ENCODE peak calls at places on chromosomes 4 and X, in ten cellular contexts. One of them, this sample, is unnamed. For H3K36me3, the result is how much of the 10 kb centered on the place peaks cover.

GRCh38 chr4:99815597-99816011 is 1.0 kb upstream of the DAPP1 start:
- DNase-seq in suprapubic skin: no peak
- DNase-seq in CD8-positive, alpha-beta memory T cell: no peak
- DNase-seq in breast epithelium: no peak
- DNase-seq in HCT116: peak
- DNase-seq in cardiac muscle cell: peak
- DNase-seq in RWPE2: peak
- DNase-seq in mammary epithelial cell: peak
- DNase-seq in IMR-90: peak
- DNase-seq in neuronal stem cell: no peak
- DNase-seq in this sample: no peak

GRCh38 chrX:39883664-39884063 is 214.1 kb downstream of the BCOR start:
- DNase-seq in HCT116: no peak
- DNase-seq in IMR-90: no peak
- DNase-seq in cardiac muscle cell: no peak
- DNase-seq in breast epithelium: no peak
- DNase-seq in mammary epithelial cell: no peak
- DNase-seq in suprapubic skin: no peak
- DNase-seq in CD8-positive, alpha-beta memory T cell: no peak
- DNase-seq in RWPE2: no peak
- DNase-seq in neuronal stem cell: no peak
- DNase-seq in this sample: no peak

GRCh38 chr4:78704981-78705757 is 71.0 kb upstream of the BMP2K start:
- DNase-seq in CD8-positive, alpha-beta memory T cell: no peak
- DNase-seq in HCT116: no peak
- DNase-seq in cardiac muscle cell: peak
- DNase-seq in breast epithelium: no peak
- DNase-seq in RWPE2: no peak
- DNase-seq in IMR-90: peak
- DNase-seq in neuronal stem cell: no peak
- DNase-seq in suprapubic skin: no peak
- DNase-seq in mammary epithelial cell: peak
- DNase-seq in this sample: no peak

GRCh38 chrX:10041383-10041782 is 74.2 kb downstream of the CLDN34 start:
- DNase-seq in IMR-90: peak
- DNase-seq in breast epithelium: no peak
- DNase-seq in RWPE2: no peak
- DNase-seq in cardiac muscle cell: no peak
- DNase-seq in suprapubic skin: no peak
- DNase-seq in HCT116: no peak
- DNase-seq in CD8-positive, alpha-beta memory T cell: no peak
- DNase-seq in neuronal stem cell: no peak
- DNase-seq in mammary epithelial cell: no peak
- DNase-seq in this sample: peak

GRCh38 chr4:24417206-24417605 is 167.1 kb downstream of the DHX15 start:
- DNase-seq in HCT116: no peak
- DNase-seq in suprapubic skin: no peak
- DNase-seq in mammary epithelial cell: no peak
- DNase-seq in IMR-90: no peak
- DNase-seq in CD8-positive, alpha-beta memory T cell: no peak
- DNase-seq in cardiac muscle cell: peak
- DNase-seq in RWPE2: no peak
- DNase-seq in breast epithelium: no peak
- DNase-seq in neuronal stem cell: no peak
- DNase-seq in this sample: no peak

GRCh38 chrX:19611636-19612376 is 96.5 kb upstream of the MAP3K15 start:
- DNase-seq in CD8-positive, alpha-beta memory T cell: no peak
- DNase-seq in IMR-90: no peak
- DNase-seq in suprapubic skin: no peak
- DNase-seq in breast epithelium: no peak
- DNase-seq in neuronal stem cell: no peak
- DNase-seq in cardiac muscle cell: no peak
- DNase-seq in RWPE2: no peak
- DNase-seq in HCT116: no peak
- DNase-seq in mammary epithelial cell: no peak
- DNase-seq in this sample: no peak

GRCh38 chrX:119015407-119016242 is 41.2 kb downstream of the LONRF3 start:
- DNase-seq in RWPE2: peak
- DNase-seq in CD8-positive, alpha-beta memory T cell: no peak
- DNase-seq in suprapubic skin: peak
- DNase-seq in mammary epithelial cell: peak
- DNase-seq in neuronal stem cell: no peak
- DNase-seq in breast epithelium: peak
- DNase-seq in cardiac muscle cell: peak
- DNase-seq in HCT116: peak
- DNase-seq in IMR-90: peak
- DNase-seq in this sample: no peak

GRCh38 chrX:107205770-107206696 is at the start of the genes DNAAF6 and NUP62CL:
- DNase-seq in RWPE2: peak
- DNase-seq in HCT116: peak
- DNase-seq in cardiac muscle cell: peak
- DNase-seq in neuronal stem cell: peak
- DNase-seq in suprapubic skin: peak
- DNase-seq in breast epithelium: peak
- DNase-seq in CD8-positive, alpha-beta memory T cell: peak
- DNase-seq in IMR-90: no peak
- DNase-seq in mammary epithelial cell: peak
- DNase-seq in this sample: peak

GRCh38 chr4:166312166-166312565 is 439.1 kb downstream of the TLL1 start:
- DNase-seq in RWPE2: no peak
- DNase-seq in CD8-positive, alpha-beta memory T cell: no peak
- DNase-seq in suprapubic skin: no peak
- DNase-seq in HCT116: no peak
- DNase-seq in mammary epithelial cell: no peak
- DNase-seq in breast epithelium: no peak
- DNase-seq in neuronal stem cell: no peak
- DNase-seq in cardiac muscle cell: peak
- DNase-seq in IMR-90: no peak
- DNase-seq in this sample: no peak

GRCh38 chrX:123267220-123267619 is 83.1 kb downstream of the GRIA3 start:
- DNase-seq in IMR-90: no peak
- DNase-seq in RWPE2: no peak
- DNase-seq in breast epithelium: no peak
- DNase-seq in cardiac muscle cell: peak
- DNase-seq in suprapubic skin: no peak
- DNase-seq in neuronal stem cell: no peak
- DNase-seq in HCT116: no peak
- DNase-seq in CD8-positive, alpha-beta memory T cell: no peak
- DNase-seq in mammary epithelial cell: no peak
- DNase-seq in this sample: no peak

GRCh38 chr4:25782482-25782881 is 80.3 kb downstream of the SEL1L3 start:
- DNase-seq in mammary epithelial cell: no peak
- DNase-seq in suprapubic skin: no peak
- DNase-seq in HCT116: no peak
- DNase-seq in CD8-positive, alpha-beta memory T cell: no peak
- DNase-seq in RWPE2: no peak
- DNase-seq in neuronal stem cell: no peak
- DNase-seq in breast epithelium: no peak
- DNase-seq in cardiac muscle cell: no peak
- DNase-seq in IMR-90: no peak
- DNase-seq in this sample: no peak

GRCh38 chr4:71290481-71290880 is 48.3 kb upstream of the SLC4A4 start:
- DNase-seq in HCT116: no peak
- DNase-seq in mammary epithelial cell: no peak
- DNase-seq in breast epithelium: no peak
- DNase-seq in RWPE2: no peak
- DNase-seq in suprapubic skin: no peak
- DNase-seq in CD8-positive, alpha-beta memory T cell: no peak
- DNase-seq in neuronal stem cell: no peak
- DNase-seq in cardiac muscle cell: no peak
- DNase-seq in IMR-90: peak
- DNase-seq in this sample: no peak

GRCh38 chrX:25858273-25858880 is 279.8 kb upstream of the MAGEB18 start:
- DNase-seq in HCT116: no peak
- DNase-seq in breast epithelium: no peak
- DNase-seq in RWPE2: no peak
- DNase-seq in CD8-positive, alpha-beta memory T cell: no peak
- DNase-seq in suprapubic skin: no peak
- DNase-seq in neuronal stem cell: no peak
- DNase-seq in cardiac muscle cell: peak
- DNase-seq in mammary epithelial cell: no peak
- DNase-seq in IMR-90: no peak
- DNase-seq in this sample: no peak

GRCh38 chr4:28879900-28880299 is 1840.3 kb upstream of the PCDH7 start:
- DNase-seq in suprapubic skin: no peak
- DNase-seq in breast epithelium: no peak
- DNase-seq in HCT116: no peak
- DNase-seq in RWPE2: no peak
- DNase-seq in mammary epithelial cell: no peak
- DNase-seq in cardiac muscle cell: no peak
- DNase-seq in neuronal stem cell: no peak
- DNase-seq in CD8-positive, alpha-beta memory T cell: no peak
- DNase-seq in IMR-90: no peak
- DNase-seq in this sample: no peak

GRCh38 chr4:154946113-154946512 is 165.0 kb downstream of the RBM46 start:
- DNase-seq in RWPE2: no peak
- DNase-seq in breast epithelium: no peak
- DNase-seq in suprapubic skin: no peak
- DNase-seq in HCT116: no peak
- DNase-seq in CD8-positive, alpha-beta memory T cell: no peak
- DNase-seq in mammary epithelial cell: no peak
- DNase-seq in neuronal stem cell: no peak
- DNase-seq in IMR-90: no peak
- DNase-seq in cardiac muscle cell: no peak
- DNase-seq in this sample: no peak

GRCh38 chr4:85603437-85604336 is 128.7 kb downstream of the ARHGAP24 start:
- DNase-seq in IMR-90: no peak
- DNase-seq in RWPE2: no peak
- DNase-seq in mammary epithelial cell: no peak
- DNase-seq in HCT116: no peak
- DNase-seq in suprapubic skin: no peak
- DNase-seq in breast epithelium: no peak
- DNase-seq in CD8-positive, alpha-beta memory T cell: no peak
- DNase-seq in neuronal stem cell: no peak
- DNase-seq in cardiac muscle cell: peak
- DNase-seq in this sample: no peak

GRCh38 chr4:155777971-155778710 is 19.3 kb downstream of the GUCY1B1 start:
- DNase-seq in mammary epithelial cell: no peak
- DNase-seq in cardiac muscle cell: peak
- DNase-seq in RWPE2: no peak
- DNase-seq in neuronal stem cell: no peak
- DNase-seq in CD8-positive, alpha-beta memory T cell: no peak
- DNase-seq in HCT116: no peak
- DNase-seq in suprapubic skin: no peak
- DNase-seq in breast epithelium: no peak
- DNase-seq in IMR-90: peak
- DNase-seq in this sample: no peak

GRCh38 chrX:153598541-153599191 is at the start of gene CCNQ:
- DNase-seq in RWPE2: no peak
- DNase-seq in breast epithelium: no peak
- DNase-seq in IMR-90: peak
- DNase-seq in neuronal stem cell: no peak
- DNase-seq in suprapubic skin: no peak
- DNase-seq in HCT116: no peak
- DNase-seq in CD8-positive, alpha-beta memory T cell: no peak
- DNase-seq in mammary epithelial cell: peak
- DNase-seq in cardiac muscle cell: peak
- DNase-seq in this sample: peak

DNA sequence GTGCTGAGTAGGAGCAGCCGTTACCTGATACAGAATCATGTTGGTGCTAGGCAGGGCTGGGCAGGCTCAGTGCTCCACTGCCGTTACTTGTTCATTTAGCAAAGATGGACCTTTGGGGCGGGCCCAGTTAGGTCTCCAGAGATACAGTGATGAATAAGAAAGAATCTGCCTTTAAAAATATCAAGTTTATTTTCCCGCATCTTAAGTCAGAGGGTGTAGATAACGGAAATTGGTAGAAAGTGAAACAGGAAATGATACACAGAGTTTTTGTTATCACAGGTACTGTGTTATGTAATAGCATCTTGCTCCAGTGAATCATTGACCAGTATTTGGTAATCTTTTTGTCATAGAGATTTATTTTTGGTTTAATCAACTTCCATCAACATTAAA is 5.5 kb downstream of the TMEM131L start:
- DNase-seq in HCT116: no peak
- DNase-seq in cardiac muscle cell: no peak
- DNase-seq in mammary epithelial cell: peak
- DNase-seq in RWPE2: no peak
- DNase-seq in IMR-90: no peak
- DNase-seq in CD8-positive, alpha-beta memory T cell: peak
- DNase-seq in suprapubic skin: no peak
- DNase-seq in neuronal stem cell: no peak
- DNase-seq in breast epithelium: no peak
- DNase-seq in this sample: no peak
- H3K4me3 ChIP-seq in HCT116: no peak
- H3K4me3 ChIP-seq in cardiac muscle cell: no peak
- H3K4me3 ChIP-seq in mammary epithelial cell: no peak
- H3K4me3 ChIP-seq in RWPE2: no peak
- H3K4me3 ChIP-seq in IMR-90: no peak
- H3K4me3 ChIP-seq in CD8-positive, alpha-beta memory T cell: peak
- H3K4me3 ChIP-seq in suprapubic skin: no peak
- H3K4me3 ChIP-seq in neuronal stem cell: no peak
- H3K4me3 ChIP-seq in breast epithelium: no peak
- H3K4me3 ChIP-seq in this sample: no peak

DNA sequence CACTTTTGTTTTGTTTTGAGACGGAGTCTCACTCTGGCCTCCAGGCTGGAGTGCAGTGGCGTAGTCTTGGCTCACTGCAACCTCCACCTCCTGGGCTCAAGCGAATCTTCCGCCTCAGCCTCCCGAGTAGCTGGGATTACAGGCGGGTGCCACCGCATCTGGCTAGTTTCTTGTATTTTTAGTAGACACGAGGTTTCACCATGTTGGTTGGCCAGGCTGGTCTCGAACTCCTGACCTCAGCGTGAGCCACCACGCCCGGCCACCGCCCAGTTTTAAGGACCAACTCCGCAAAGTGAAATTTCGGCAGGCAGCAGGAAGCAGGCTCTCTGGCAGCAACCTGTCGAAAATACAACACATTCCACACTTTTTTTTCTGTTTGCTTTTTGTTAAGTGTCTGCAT is 13.4 kb downstream of the DHRSX start:
- DNase-seq in HCT116: no peak
- DNase-seq in suprapubic skin: peak
- DNase-seq in RWPE2: peak
- DNase-seq in CD8-positive, alpha-beta memory T cell: no peak
- DNase-seq in mammary epithelial cell: no peak
- DNase-seq in breast epithelium: peak
- DNase-seq in cardiac muscle cell: no peak
- DNase-seq in neuronal stem cell: no peak
- DNase-seq in IMR-90: no peak
- DNase-seq in this sample: peak
- H3K36me3 ChIP-seq in HCT116: under half
- H3K36me3 ChIP-seq in suprapubic skin: half or more
- H3K36me3 ChIP-seq in RWPE2: under half
- H3K36me3 ChIP-seq in CD8-positive, alpha-beta memory T cell: under half
- H3K36me3 ChIP-seq in mammary epithelial cell: under half
- H3K36me3 ChIP-seq in breast epithelium: under half
- H3K36me3 ChIP-seq in cardiac muscle cell: under half
- H3K36me3 ChIP-seq in neuronal stem cell: under half
- H3K36me3 ChIP-seq in IMR-90: under half
- H3K36me3 ChIP-seq in this sample: under half

GRCh38 chr4:169270810-169271691 is at the start of gene SH3RF1:
- DNase-seq in mammary epithelial cell: peak
- DNase-seq in CD8-positive, alpha-beta memory T cell: no peak
- DNase-seq in IMR-90: peak
- DNase-seq in cardiac muscle cell: peak
- DNase-seq in RWPE2: peak
- DNase-seq in breast epithelium: peak
- DNase-seq in HCT116: no peak
- DNase-seq in neuronal stem cell: peak
- DNase-seq in suprapubic skin: peak
- DNase-seq in this sample: peak
- H3K27ac ChIP-seq in mammary epithelial cell: peak
- H3K27ac ChIP-seq in CD8-positive, alpha-beta memory T cell: no peak
- H3K27ac ChIP-seq in IMR-90: peak
- H3K27ac ChIP-seq in cardiac muscle cell: peak
- H3K27ac ChIP-seq in RWPE2: peak
- H3K27ac ChIP-seq in breast epithelium: peak
- H3K27ac ChIP-seq in HCT116: peak
- H3K27ac ChIP-seq in neuronal stem cell: peak
- H3K27ac ChIP-seq in suprapubic skin: peak
- H3K27ac ChIP-seq in this sample: peak

GRCh38 chrX:134013528-134013927 is 28.1 kb upstream of the GPC3 start:
- DNase-seq in breast epithelium: no peak
- DNase-seq in IMR-90: no peak
- DNase-seq in HCT116: no peak
- DNase-seq in CD8-positive, alpha-beta memory T cell: no peak
- DNase-seq in suprapubic skin: no peak
- DNase-seq in neuronal stem cell: no peak
- DNase-seq in RWPE2: no peak
- DNase-seq in cardiac muscle cell: no peak
- DNase-seq in mammary epithelial cell: no peak
- DNase-seq in this sample: no peak
- H3K4me3 ChIP-seq in breast epithelium: no peak
- H3K4me3 ChIP-seq in IMR-90: no peak
- H3K4me3 ChIP-seq in HCT116: no peak
- H3K4me3 ChIP-seq in CD8-positive, alpha-beta memory T cell: no peak
- H3K4me3 ChIP-seq in suprapubic skin: no peak
- H3K4me3 ChIP-seq in neuronal stem cell: no peak
- H3K4me3 ChIP-seq in RWPE2: no peak
- H3K4me3 ChIP-seq in cardiac muscle cell: no peak
- H3K4me3 ChIP-seq in mammary epithelial cell: no peak
- H3K4me3 ChIP-seq in this sample: no peak

This sample was measured in endodermal cell.